ENCODE peak calls at places on chromosomes 13 and 19, in seven cellular contexts. E is choroid plexus epithelial cell; X is fibroblast of villous mesenchyme; Z is NCI-H1436; M is activated naive CD8-positive, alpha-beta T cell treated with anti-CD3 and anti-CD28 coated beads for 36 hours; Y is heart right ventricle; P is astrocyte of the cerebellum. S is an unnamed sample.

GRCh38 chr13:83765796-83766195 is 116.5 kb downstream of the SLITRK1 start:
- DNase-seq in E (peak; percentile 18), X (no peak), Z (no peak), M (no peak), Y (no peak), P (no peak), S (no peak)

GRCh38 chr19:15231256-15231655 is 992 bp downstream of the EPHX3 start:
- DNase-seq in E (no peak), X (no peak), Z (no peak), M (no peak), Y (no peak), P (no peak), S (no peak)

GRCh38 chr13:89925107-89925506 is 1422.4 kb upstream of the MIR17HG start:
- DNase-seq in E (peak; percentile 78), X (no peak), Z (peak; percentile 2), M (no peak), Y (no peak), P (peak; percentile 23), S (no peak)

GRCh38 chr13:101698400-101698799 is 245.9 kb downstream of the ITGBL1 start:
- DNase-seq in E (peak; percentile 23), X (peak; percentile 47), Z (no peak), M (no peak), Y (no peak), P (no peak), S (no peak)

GRCh38 chr19:45234089-45234869 is 10.9 kb downstream of the EXOC3L2 start:
- DNase-seq in E (no peak), X (no peak), Z (no peak), M (no peak), Y (no peak), P (no peak), S (no peak)

GRCh38 chr19:48614436-48615144 is at the start of gene FAM83E:
- DNase-seq in E (no peak), X (no peak), Z (peak; percentile 53), M (no peak), Y (no peak), P (no peak), S (no peak)

GRCh38 chr19:53927745-53928144 is 18.7 kb downstream of the CACNG7 start:
- DNase-seq in E (peak; percentile 86), X (peak; percentile 72), Z (no peak), M (no peak), Y (no peak), P (peak; percentile 60), S (peak; percentile 73)

GRCh38 chr19:919157-920050 is 2.3 kb downstream of the KISS1R start:
- DNase-seq in E (no peak), X (no peak), Z (no peak), M (peak; percentile 68), Y (no peak), P (no peak), S (no peak)

GRCh38 chr19:35249146-35249847 is 495 bp downstream of the LSR start:
- DNase-seq in E (no peak), X (no peak), Z (no peak), M (no peak), Y (no peak), P (no peak), S (peak; percentile 38)

GRCh38 chr13:76848596-76848995 is 37.6 kb downstream of the KCTD12 start:
- DNase-seq in E (peak; percentile 72), X (peak; percentile 48), Z (no peak), M (no peak), Y (peak; percentile 28), P (no peak), S (peak; percentile 56)

GRCh38 chr13:106566682-106567420 is 1.1 kb downstream of the ARGLU1 start:
- DNase-seq in E (peak; percentile 64), X (peak; percentile 67), Z (peak; percentile 23), M (peak; percentile 44), Y (peak; percentile 66), P (no peak), S (peak; percentile 86)

GRCh38 chr13:23617551-23618014 is 47.4 kb downstream of the TNFRSF19 start:
- DNase-seq in E (peak; percentile 93), X (peak; percentile 72), Z (no peak), M (no peak), Y (no peak), P (peak; percentile 97), S (no peak)

GRCh38 chr19:33273881-33274662 is 28.3 kb downstream of the CEBPA start:
- DNase-seq in E (peak; percentile 92), X (peak; percentile 81), Z (no peak), M (peak; percentile 42), Y (no peak), P (no peak), S (peak; percentile 55)

GRCh38 chr13:39148513-39148961 is 110.3 kb downstream of the NHLRC3 start:
- DNase-seq in E (peak; percentile 76), X (peak; percentile 68), Z (peak; percentile 6), M (no peak), Y (no peak), P (peak; percentile 94), S (no peak)

GRCh38 chr19:7349231-7349591 is 474 bp downstream of the ARHGEF18 start:
- DNase-seq in E (no peak), X (no peak), Z (no peak), M (no peak), Y (no peak), P (no peak), S (no peak)

GRCh38 chr19:55173717-55174409 is 6.2 kb downstream of the SYT5 start:
- DNase-seq in E (peak; percentile 59), X (peak; percentile 55), Z (peak; percentile 91), M (peak; percentile 31), Y (peak; percentile 60), P (no peak), S (peak; percentile 85)

GRCh38 chr19:7973883-7974282 is 30.4 kb upstream of the TIMM44 start:
- DNase-seq in E (no peak), X (no peak), Z (no peak), M (no peak), Y (peak; percentile 81), P (no peak), S (peak; percentile 73)

GRCh38 chr13:60226507-60226906 is 62.8 kb upstream of the DIAPH3 start:
- DNase-seq in E (peak; percentile 68), X (peak; percentile 36), Z (no peak), M (no peak), Y (no peak), P (no peak), S (peak; percentile 39)

GRCh38 chr19:6728346-6728745 is 7.9 kb upstream of the C3 start:
- DNase-seq in E (no peak), X (no peak), Z (no peak), M (no peak), Y (no peak), P (no peak), S (peak; percentile 68)

GRCh38 chr13:33080962-33081655 is 64.9 kb downstream of the KL start:
- DNase-seq in E (peak; percentile 64), X (no peak), Z (peak; percentile 5), M (no peak), Y (no peak), P (no peak), S (no peak)

GRCh38 chr13:86870388-86870966 is 800.7 kb upstream of the SLITRK5 start:
- DNase-seq in E (peak; percentile 61), X (peak; percentile 27), Z (no peak), M (no peak), Y (no peak), P (no peak), S (no peak)

GRCh38 chr19:3722443-3723109 is 14.4 kb downstream of the TJP3 start:
- DNase-seq in E (no peak), X (no peak), Z (no peak), M (no peak), Y (no peak), P (no peak), S (no peak)

GRCh38 chr13:23469901-23470525 is 36.5 kb upstream of the SACS start:
- DNase-seq in E (peak; percentile 39), X (peak; percentile 48), Z (no peak), M (no peak), Y (no peak), P (no peak), S (no peak)

GRCh38 chr19:46016426-46017094 is 6.3 kb downstream of the PGLYRP1 start:
- DNase-seq in E (peak; percentile 82), X (peak; percentile 68), Z (peak; percentile 83), M (peak; percentile 81), Y (peak; percentile 84), P (peak; percentile 62), S (peak; percentile 80)

GRCh38 chr19:17159466-17160393 is 55.4 kb upstream of the USE1 start:
- DNase-seq in E (peak; percentile 8), X (no peak), Z (no peak), M (no peak), Y (no peak), P (no peak), S (no peak)

GRCh38 chr13:79735228-79735627 is 254.3 kb downstream of the NDFIP2 start:
- DNase-seq in E (no peak), X (peak; percentile 59), Z (no peak), M (no peak), Y (no peak), P (peak; percentile 20), S (no peak)

GRCh38 chr19:13055213-13056051 is 47.2 kb downstream of the LYL1 start:
- DNase-seq in E (peak; percentile 89), X (peak; percentile 91), Z (no peak), M (no peak), Y (peak; percentile 80), P (peak; percentile 82), S (peak; percentile 96)

GRCh38 chr19:54320271-54320670 is 7.3 kb upstream of the LILRA5 start:
- DNase-seq in E (no peak), X (no peak), Z (no peak), M (no peak), Y (no peak), P (no peak), S (no peak)

GRCh38 chr19:49441210-49441959 is at the start of gene SLC17A7:
- DNase-seq in E (no peak), X (no peak), Z (no peak), M (peak; percentile 50), Y (peak; percentile 61), P (no peak), S (peak; percentile 59)

GRCh38 chr19:1373534-1374249 is 10.0 kb upstream of the NDUFS7 start:
- DNase-seq in E (peak; percentile 79), X (peak; percentile 76), Z (no peak), M (no peak), Y (peak; percentile 86), P (no peak), S (peak; percentile 77)

GRCh38 chr13:112435973-112436372 is 59.8 kb downstream of the SPACA7 start:
- DNase-seq in E (no peak), X (no peak), Z (no peak), M (no peak), Y (no peak), P (no peak), S (no peak)

GRCh38 chr19:45069056-45069455 is 7.2 kb downstream of the ZNF296 start:
- DNase-seq in E (peak; percentile 19), X (peak; percentile 36), Z (no peak), M (no peak), Y (no peak), P (no peak), S (no peak)

GRCh38 chr19:35555301-35556005 is 8.0 kb downstream of the ATP4A start:
- DNase-seq in E (peak; percentile 42), X (peak; percentile 27), Z (no peak), M (no peak), Y (no peak), P (no peak), S (no peak)

S was measured in right cardiac atrium.